ENCODE peak calls at places on chromosomes 13 and 19, in six cellular contexts. Q is vagina, T is HCT116, R is prostate gland, L is K562, V is breast epithelium. G is an unnamed sample.

GRCh38 chr13:23955064-23955463 is 57.8 kb upstream of the C1QTNF9B start:
- DNase-seq in R (no peak), Q (no peak), L (no peak), V (no peak), T (no peak), G (no peak)

GRCh38 chr19:3743486-3743885 is 18.0 kb downstream of the APBA3 start:
- DNase-seq in V (no peak), L (peak), T (no peak), R (no peak), Q (no peak), G (no peak)

GRCh38 chr13:52097197-52097596 is 31.7 kb downstream of the NEK5 start:
- DNase-seq in R (no peak), V (no peak), Q (no peak), L (no peak), T (no peak), G (peak)

GRCh38 chr19:33641956-33642498 is 20.3 kb downstream of the CHST8 start:
- DNase-seq in R (no peak), T (no peak), V (no peak), L (no peak), Q (no peak), G (no peak)

GRCh38 chr13:41603917-41604316 is 146.6 kb downstream of the RGCC start:
- DNase-seq in L (peak), Q (no peak), V (no peak), R (no peak), T (peak), G (no peak)

GRCh38 chr13:100381595-100382224 is 206.9 kb downstream of the GGACT start:
- DNase-seq in R (no peak), L (no peak), V (no peak), T (no peak), Q (no peak), G (no peak)

GRCh38 chr13:57552441-57552840 is 79.1 kb upstream of the PCDH17 start:
- DNase-seq in R (no peak), Q (no peak), T (no peak), V (peak), L (no peak), G (no peak)

GRCh38 chr13:50993908-50994307 is 84.3 kb downstream of the RNASEH2B start:
- DNase-seq in V (no peak), T (no peak), Q (no peak), L (no peak), R (no peak), G (no peak)

GRCh38 chr13:82147526-82147925 is 1734.7 kb downstream of the SLITRK1 start:
- DNase-seq in Q (no peak), T (no peak), R (no peak), V (no peak), L (no peak), G (no peak)

GRCh38 chr19:10432736-10433130 is 12.4 kb downstream of the PDE4A start:
- DNase-seq in L (no peak), Q (no peak), T (no peak), R (no peak), V (no peak), G (no peak)

GRCh38 chr13:59823495-59823894 is 340.2 kb downstream of the DIAPH3 start:
- DNase-seq in T (no peak), L (no peak), R (no peak), Q (no peak), V (no peak), G (no peak)

DNA sequence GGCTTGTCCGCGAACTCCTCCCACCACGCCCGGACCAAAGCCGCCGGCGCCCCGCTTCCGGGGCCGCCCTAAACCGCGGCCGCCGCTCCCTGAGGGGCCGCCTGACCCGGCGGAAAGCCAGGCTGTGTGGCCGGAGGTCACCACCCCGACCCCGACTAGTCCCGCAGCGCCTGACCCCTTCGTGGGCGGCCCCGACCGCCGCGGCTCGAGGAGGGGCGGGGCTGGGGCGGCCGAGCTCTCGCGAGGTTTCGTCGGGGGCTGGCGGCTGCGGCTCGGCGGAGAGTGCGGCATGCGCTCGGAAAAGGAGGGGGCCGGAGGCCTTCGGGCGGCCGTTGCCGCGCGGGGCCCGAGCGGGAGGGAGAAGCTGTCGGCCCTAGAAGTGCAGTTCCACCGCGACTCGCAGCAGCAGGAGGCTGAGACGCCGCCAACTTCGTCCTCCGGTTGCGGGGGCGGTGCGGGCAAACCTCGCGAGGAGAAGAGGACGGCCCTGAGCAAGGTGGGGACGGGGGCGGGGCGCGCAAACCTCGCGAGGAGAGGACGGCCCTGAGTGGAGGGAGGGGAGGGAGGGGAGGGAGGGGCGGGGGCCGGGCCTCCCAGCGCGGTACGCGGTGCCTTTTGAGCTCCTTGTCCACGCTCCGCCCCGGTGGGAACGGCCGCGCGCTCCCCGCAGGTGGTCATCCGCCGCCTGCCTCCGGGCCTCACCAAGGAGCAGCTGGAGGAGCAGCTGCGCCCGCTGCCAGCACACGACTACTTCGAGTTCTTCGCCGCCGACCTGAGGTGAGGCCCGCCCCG is at the start of gene UPF3A:
- DNase-seq in V (peak), Q (peak), L (peak), R (peak), T (peak), G (peak)
- TF ChIP-seq POLR2A in V (peak), Q (no peak), L (peak), R (peak), T (no peak), G (peak)

DNA sequence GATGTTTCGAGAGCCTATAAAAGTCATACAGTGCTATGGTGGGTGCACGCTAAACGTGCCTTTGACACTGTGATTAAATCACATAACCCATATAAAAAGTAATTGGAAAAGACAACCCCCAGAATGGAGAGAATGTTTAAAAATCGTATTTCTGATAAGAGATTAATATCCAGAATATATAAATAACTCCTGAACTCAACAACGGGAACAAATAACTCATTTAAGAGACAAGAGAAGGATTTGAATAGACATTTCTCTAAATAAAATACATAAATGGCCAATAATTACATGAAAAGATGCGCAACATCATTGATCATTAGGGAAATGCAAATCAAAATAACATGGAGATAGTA is 37.0 kb upstream of the IGFL4 start:
- DNase-seq in V (no peak), T (no peak), R (no peak), L (no peak), Q (no peak), G (no peak)
- TF ChIP-seq CTCF in V (peak), T (no peak), R (no peak), L (no peak), Q (no peak), G (no peak)

GRCh38 chr19:41323023-41323422 is 13.1 kb downstream of the CCDC97 start:
- DNase-seq in L (no peak), V (no peak), Q (no peak), R (no peak), T (no peak), G (no peak)
- TF ChIP-seq POLR2AphosphoS5 in L (no peak), V (no peak), Q (no peak), R (no peak), T (no peak), G (no peak)

DNA sequence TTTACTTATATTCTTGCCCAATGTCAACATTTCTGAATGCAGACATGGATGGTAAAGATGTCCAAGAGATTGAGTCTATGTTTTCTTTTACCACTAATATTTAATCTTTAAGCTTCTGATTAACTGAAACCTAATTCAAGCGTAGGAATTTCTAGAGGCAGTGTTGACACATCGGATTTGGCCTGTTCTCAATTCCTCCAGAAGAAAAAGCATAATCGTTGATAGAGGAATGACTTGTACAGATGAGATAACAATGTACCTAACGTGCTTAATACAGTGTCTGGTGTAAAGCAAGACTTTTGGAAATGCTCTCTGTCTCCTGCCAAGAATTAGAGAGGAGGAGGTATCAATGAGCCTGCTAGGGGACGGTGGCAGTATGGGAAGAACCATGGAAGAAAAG is 35.2 kb downstream of the SLC15A1 start:
- DNase-seq in R (no peak), Q (no peak), V (no peak), T (no peak), L (no peak), G (no peak)
- TF ChIP-seq POLR2A in R (no peak), Q (no peak), V (no peak), T (no peak), L (no peak), G (no peak)

DNA sequence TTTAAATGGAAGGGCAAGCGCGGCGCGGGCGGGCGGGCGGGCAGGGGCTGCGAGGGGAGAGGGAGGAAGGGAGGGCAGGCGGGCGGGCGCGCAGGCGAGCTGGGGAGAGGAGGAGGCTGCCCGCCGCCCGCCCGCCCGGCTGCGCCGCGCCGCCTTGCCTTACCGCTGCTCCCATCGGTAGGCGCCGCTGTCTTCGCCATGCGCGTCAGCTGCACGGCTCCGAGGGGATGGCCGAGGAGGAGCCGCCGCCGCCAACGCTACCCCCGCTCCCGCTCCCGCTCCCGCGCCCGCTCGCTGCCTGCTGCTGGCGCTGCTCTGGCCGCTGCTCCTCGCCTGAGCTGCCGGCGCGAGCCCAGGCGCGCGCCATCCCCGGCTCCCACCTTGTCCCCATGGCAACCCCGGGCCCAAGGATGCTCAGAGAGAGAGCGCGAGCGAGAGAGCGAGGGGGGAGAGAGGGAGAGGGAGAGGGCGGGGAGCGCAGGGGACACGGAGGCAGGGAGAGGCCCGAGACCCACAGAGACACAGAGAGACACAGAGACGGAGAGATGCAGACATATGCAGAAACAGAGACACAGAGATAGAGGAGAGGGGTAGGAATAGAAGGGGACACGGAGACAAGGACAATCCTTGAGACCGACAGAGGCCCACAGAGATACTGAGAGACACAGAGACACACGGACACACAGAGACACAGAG is 40.3 kb downstream of the DEDD2 start:
- DNase-seq in R (peak), L (peak), V (peak), Q (no peak), T (peak), G (peak)
- TF ChIP-seq CTCF in R (peak), L (no peak), V (no peak), Q (no peak), T (no peak), G (peak)

GRCh38 chr19:51352783-51353360 is 10.9 kb upstream of the VSIG10L start:
- DNase-seq in R (no peak), Q (no peak), L (no peak), V (no peak), T (no peak), G (no peak)

GRCh38 chr19:51354103-51354741 is 12.0 kb downstream of the ETFB start:
- DNase-seq in V (no peak), R (no peak), Q (no peak), T (no peak), L (no peak), G (no peak)

GRCh38 chr19:51354742-51355148 is 11.4 kb downstream of the ETFB start:
- DNase-seq in V (no peak), L (no peak), Q (no peak), T (no peak), R (no peak), G (no peak)

GRCh38 chr19:51347209-51347928 is 5.4 kb upstream of the VSIG10L start:
- DNase-seq in Q (no peak), T (no peak), V (no peak), L (no peak), R (no peak), G (no peak)

GRCh38 chr19:51351266-51351990 is 9.5 kb upstream of the VSIG10L start:
- DNase-seq in T (no peak), L (no peak), V (no peak), Q (no peak), R (no peak), G (no peak)
- TF ChIP-seq POLR2AphosphoS5 in T (no peak), L (no peak), V (no peak), Q (no peak), R (no peak), G (no peak)

DNA sequence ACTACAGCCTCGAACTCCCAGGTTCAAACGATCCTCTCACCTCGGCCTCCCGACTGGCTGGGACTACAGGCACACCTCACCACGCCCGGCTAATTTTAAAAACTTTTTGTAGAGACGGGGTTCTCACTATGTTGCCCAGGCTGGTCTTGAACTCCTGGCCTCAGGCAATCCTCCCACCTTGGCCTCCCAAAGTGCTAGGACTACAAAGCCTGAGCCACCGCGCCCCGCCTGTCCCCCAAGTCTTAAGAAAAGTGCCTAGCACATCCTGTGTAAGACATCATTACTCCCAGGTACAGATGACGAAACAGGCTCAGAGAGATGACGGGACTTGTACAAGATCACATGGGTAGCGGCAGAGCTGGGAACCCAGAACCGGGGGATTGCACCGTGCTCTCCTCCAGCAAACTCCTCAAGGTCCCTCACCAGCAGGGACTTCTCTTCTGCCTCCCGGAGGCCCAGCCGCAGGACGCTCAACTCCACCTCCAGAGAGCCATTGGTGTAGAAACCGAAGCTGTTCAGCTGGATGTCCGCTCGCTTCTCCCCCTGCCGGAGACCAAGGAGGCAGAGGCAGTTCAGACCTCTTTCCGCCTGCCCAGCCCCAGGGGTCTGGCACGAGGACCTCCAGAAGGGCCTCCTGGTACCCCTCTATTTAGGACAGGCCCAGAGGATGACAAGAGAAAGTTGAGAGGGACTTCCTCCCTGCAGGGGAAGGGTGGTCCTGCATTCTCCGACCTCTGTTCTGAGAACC is 1.0 kb downstream of the GPR108 start:
- DNase-seq in Q (peak), L (peak), R (peak), T (peak), V (peak), G (peak)
- TF ChIP-seq POLR2A in Q (no peak), L (peak), R (peak), T (peak), V (no peak), G (peak)

DNA sequence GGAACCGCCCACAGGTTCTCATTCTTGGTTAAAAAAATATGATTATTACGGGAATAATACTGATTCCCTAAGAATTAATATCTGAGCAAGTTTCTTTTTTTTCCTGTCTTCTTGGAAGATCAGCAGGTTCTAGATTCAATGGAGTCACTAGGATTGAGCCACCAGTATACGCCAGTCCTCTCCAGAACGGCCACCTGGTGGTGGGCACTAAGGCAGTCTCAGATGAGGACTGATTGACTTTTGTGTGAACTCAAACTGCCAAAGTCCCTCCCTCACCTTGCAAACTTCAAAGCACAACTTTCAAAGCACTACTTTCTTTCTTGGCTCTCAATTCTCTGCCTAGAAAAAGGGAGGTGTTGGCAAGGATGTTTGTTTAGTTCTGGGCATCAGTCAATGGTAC is 33.3 kb upstream of the ALOX5AP start:
- DNase-seq in Q (no peak), T (no peak), R (no peak), V (no peak), L (no peak), G (no peak)
- TF ChIP-seq CTCF in Q (no peak), T (no peak), R (no peak), V (no peak), L (no peak), G (no peak)

G was measured in upper lobe of left lung.